ENCODE peak calls at places on chromosome 17, in four cellular contexts. D, O, M and X are unnamed samples.

GRCh38 chr17:78276499-78276898 is 45.1 kb downstream of the TMEM235 start:
- DNase-seq in D (no peak), O (no peak), M (no peak), X (no peak)

GRCh38 chr17:1752425-1752941 is 9.4 kb upstream of the SERPINF1 start:
- DNase-seq in D (no peak), O (no peak), M (no peak), X (no peak)

GRCh38 chr17:54901230-54901847 is 687 bp downstream of the TOM1L1 start:
- DNase-seq in D (no peak), O (no peak), M (peak), X (no peak)

GRCh38 chr17:1737531-1738291 is 5.0 kb upstream of the SERPINF2 start:
- DNase-seq in D (no peak), O (no peak), M (no peak), X (no peak)

GRCh38 chr17:82380860-82381702 is 9.5 kb downstream of the UTS2R start:
- DNase-seq in D (no peak), O (no peak), M (no peak), X (no peak)

GRCh38 chr17:37160940-37161339 is 212.2 kb downstream of the AATF start:
- DNase-seq in D (no peak), O (no peak), M (no peak), X (no peak)

GRCh38 chr17:59858167-59858790 is 34.5 kb downstream of the TUBD1 start:
- DNase-seq in D (no peak), O (no peak), M (no peak), X (no peak)

GRCh38 chr17:81735181-81736102 is 23.4 kb downstream of the SLC25A10 start:
- DNase-seq in D (peak), O (no peak), M (no peak), X (peak)

GRCh38 chr17:31587462-31587861 is 196.0 kb downstream of the RAB11FIP4 start:
- DNase-seq in D (no peak), O (no peak), M (no peak), X (no peak)

GRCh38 chr17:2695961-2696760 is 15.4 kb downstream of the CLUH start:
- DNase-seq in D (no peak), O (no peak), M (no peak), X (no peak)

GRCh38 chr17:48131216-48131824 is 23.8 kb downstream of the SNX11 start:
- DNase-seq in D (peak), O (peak), M (peak), X (no peak)

GRCh38 chr17:38701504-38702165 is 3.4 kb upstream of the MLLT6 start:
- DNase-seq in D (peak), O (no peak), M (peak), X (peak)

DNA sequence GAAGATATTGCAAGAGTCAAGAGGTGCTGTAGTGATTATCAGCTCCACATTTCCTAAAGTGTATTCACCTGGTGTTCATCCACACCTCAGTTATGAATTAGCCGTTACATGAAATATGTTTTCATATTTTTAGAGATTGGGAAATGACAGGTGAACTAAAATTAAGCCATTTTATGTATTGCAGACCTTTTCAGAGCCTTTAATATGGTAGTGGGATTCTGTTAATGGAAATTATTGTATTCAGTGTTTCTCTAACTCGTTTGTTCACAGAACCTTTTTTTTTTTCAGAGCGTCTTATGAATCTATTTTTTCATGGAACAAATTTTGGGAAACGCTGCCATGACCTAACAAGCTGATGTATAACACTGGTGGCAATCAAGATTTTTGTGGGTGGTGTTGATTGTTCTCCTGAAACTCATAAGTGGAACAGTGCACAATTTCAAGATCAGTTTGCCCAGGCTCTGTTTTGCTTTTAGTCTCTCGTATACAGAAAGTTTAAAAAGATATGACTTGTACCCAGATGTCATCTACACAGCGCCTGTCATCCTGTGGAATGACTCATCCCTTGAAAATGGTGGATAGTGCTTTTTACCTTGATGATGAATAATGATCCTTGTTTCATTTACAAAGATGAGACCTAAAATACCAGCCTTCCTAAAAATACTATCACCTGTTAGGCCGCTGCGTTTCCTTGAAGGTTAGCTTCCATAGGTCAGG is 88.8 kb downstream of the ARHGAP44 start:
- DNase-seq in D (no peak), O (no peak), M (no peak), X (no peak)
- TF ChIP-seq SRF in D (no peak), O (no peak), M (no peak), X (no peak)

DNA sequence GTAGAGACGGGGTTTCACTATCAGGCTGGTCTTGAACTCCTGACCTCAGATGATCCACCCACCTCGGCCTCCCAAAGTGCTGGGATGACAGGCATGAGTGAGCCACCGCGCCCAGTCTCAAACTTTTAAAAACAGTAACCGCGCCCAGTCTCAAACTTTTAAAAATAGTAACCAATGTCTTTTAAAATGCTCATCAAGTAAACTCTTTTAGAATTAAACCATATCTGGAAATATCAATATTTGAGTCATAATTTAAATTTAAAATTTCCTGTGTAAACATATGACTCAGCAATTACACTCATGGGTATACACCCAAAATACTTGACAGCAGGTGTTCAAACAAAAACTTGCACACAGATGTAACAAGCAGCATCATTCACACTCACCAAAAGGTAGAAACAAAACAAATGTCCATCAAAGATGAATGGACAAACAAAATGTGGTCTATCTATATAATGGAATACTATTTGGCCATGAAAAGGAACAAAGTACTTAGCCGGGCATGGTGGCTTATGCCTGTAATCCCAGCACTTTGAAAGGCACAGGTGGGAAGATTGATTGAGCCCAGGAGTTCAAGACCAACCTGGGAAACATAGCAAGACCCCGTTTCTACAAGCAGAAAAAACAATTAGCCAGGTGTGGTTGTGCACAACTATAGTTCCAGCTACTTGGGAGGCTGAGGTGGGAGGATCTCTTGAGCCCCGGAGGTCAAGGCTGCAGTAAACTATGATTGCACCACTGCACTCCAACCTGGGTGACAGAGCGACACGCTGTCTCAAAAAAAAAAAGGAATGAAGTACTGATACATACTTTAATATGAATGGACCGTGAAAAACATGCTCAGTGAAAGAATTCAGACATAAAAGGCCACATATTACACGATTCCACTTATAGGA is 20.2 kb downstream of the ENPP7 start:
- DNase-seq in D (no peak), O (no peak), M (no peak), X (no peak)
- TF ChIP-seq BRCA1 in D (no peak), O (no peak), M (no peak), X (no peak)

GRCh38 chr17:5424909-5425308 is 4.9 kb downstream of the RPAIN start:
- DNase-seq in D (no peak), O (no peak), M (no peak), X (no peak)
- TF ChIP-seq SRF in D (no peak), O (no peak), M (no peak), X (no peak)

GRCh38 chr17:9893606-9894005 is 11.5 kb downstream of the RCVRN start:
- DNase-seq in D (no peak), O (no peak), M (no peak), X (no peak)
- TF ChIP-seq BRCA1 in D (no peak), O (no peak), M (no peak), X (no peak)